ENCODE peak calls at places on chromosomes 2 and 18, in nine cellular contexts. A is fibroblast of lung, Z is GM23338, I is GM23248, O is mammary epithelial cell, Y is PC-9, M is HCT116, Q is astrocyte, G is neural progenitor cell. B is an unnamed sample.
A peak's percentile ranks its signal among the peaks of the same experiment; 100 is the strongest.

GRCh38 chr2:6880200-6880733 is 2.7 kb downstream of the RSAD2 start:
- DNase-seq in A (no peak), Z (no peak), I (no peak), O (no peak), Y (no peak), M (no peak), Q (no peak), G (no peak), B (no peak)

GRCh38 chr2:25700221-25700660 is 26.9 kb upstream of the DTNB start:
- DNase-seq in A (peak; percentile 78), Z (peak; percentile 76), I (peak; percentile 74), O (peak; percentile 78), Y (peak; percentile 25), M (peak; percentile 52), Q (peak; percentile 27), G (peak; percentile 48), B (peak; percentile 25)

GRCh38 chr2:241855888-241856422 is 2.7 kb downstream of the PDCD1 start:
- DNase-seq in A (no peak), Z (no peak), I (no peak), O (no peak), Y (no peak), M (no peak), Q (no peak), G (no peak), B (no peak)

GRCh38 chr2:230219419-230220331 is at the start of gene SP110:
- DNase-seq in A (peak; percentile 88), Z (peak; percentile 81), I (peak; percentile 88), O (peak; percentile 96), Y (peak; percentile 79), M (peak; percentile 31), Q (peak; percentile 82), G (peak; percentile 16), B (peak; percentile 98)

GRCh38 chr18:48548404-48548771 is 9.6 kb downstream of the CTIF start:
- DNase-seq in A (peak; percentile 89), Z (no peak), I (peak; percentile 90), O (peak; percentile 82), Y (no peak), M (no peak), Q (no peak), G (no peak), B (no peak)

GRCh38 chr2:142234701-142235100 is 103.9 kb upstream of the LRP1B start:
- DNase-seq in A (no peak), Z (no peak), I (no peak), O (no peak), Y (no peak), M (no peak), Q (no peak), G (no peak), B (no peak)

GRCh38 chr2:151886235-151886634 is 58.0 kb upstream of the ARL5A start:
- DNase-seq in A (no peak), Z (no peak), I (no peak), O (peak; percentile 17), Y (no peak), M (no peak), Q (no peak), G (no peak), B (no peak)

GRCh38 chr2:160315337-160315736 is 115.3 kb upstream of the ITGB6 start:
- DNase-seq in A (no peak), Z (no peak), I (peak; percentile 80), O (no peak), Y (no peak), M (no peak), Q (peak; percentile 48), G (no peak), B (no peak)

GRCh38 chr2:198314559-198315153 is 510.3 kb downstream of the PLCL1 start:
- DNase-seq in A (peak; percentile 81), Z (peak; percentile 75), I (peak; percentile 79), O (peak; percentile 49), Y (peak; percentile 3), M (peak; percentile 54), Q (peak; percentile 31), G (peak; percentile 71), B (no peak)

GRCh38 chr2:203740741-203741363 is 34.4 kb downstream of the CD28 start:
- DNase-seq in A (no peak), Z (no peak), I (peak; percentile 78), O (peak; percentile 73), Y (no peak), M (no peak), Q (peak; percentile 73), G (no peak), B (no peak)

GRCh38 chr18:66497351-66497750 is 106.5 kb downstream of the CDH19 start:
- DNase-seq in A (no peak), Z (no peak), I (no peak), O (no peak), Y (no peak), M (no peak), Q (no peak), G (no peak), B (no peak)

GRCh38 chr2:214325404-214325803 is 85.5 kb upstream of the VWC2L start:
- DNase-seq in A (no peak), Z (no peak), I (no peak), O (no peak), Y (no peak), M (no peak), Q (no peak), G (no peak), B (no peak)

GRCh38 chr2:13858626-13859025 is 773.9 kb upstream of the LRATD1 start:
- DNase-seq in A (peak; percentile 78), Z (no peak), I (peak; percentile 86), O (peak; percentile 8), Y (no peak), M (no peak), Q (peak; percentile 49), G (no peak), B (no peak)

GRCh38 chr2:231294578-231295362 is 96.3 kb downstream of the ARMC9 start:
- DNase-seq in A (no peak), Z (no peak), I (peak; percentile 19), O (no peak), Y (no peak), M (no peak), Q (no peak), G (no peak), B (no peak)

GRCh38 chr2:101387151-101387807 is at the start of gene CREG2:
- DNase-seq in A (peak; percentile 56), Z (peak; percentile 85), I (peak; percentile 82), O (peak; percentile 55), Y (peak; percentile 75), M (peak; percentile 26), Q (peak; percentile 38), G (peak; percentile 91), B (no peak)

GRCh38 chr18:48769006-48769646 is 181.6 kb downstream of the SMAD7 start:
- DNase-seq in A (no peak), Z (no peak), I (no peak), O (no peak), Y (no peak), M (no peak), Q (no peak), G (no peak), B (no peak)

GRCh38 chr2:201797175-201797840 is 9.0 kb upstream of the CDK15 start:
- DNase-seq in A (peak; percentile 64), Z (no peak), I (peak; percentile 83), O (peak; percentile 35), Y (no peak), M (no peak), Q (peak; percentile 93), G (no peak), B (no peak)

GRCh38 chr18:21453512-21453862 is 147.0 kb downstream of the ESCO1 start:
- DNase-seq in A (no peak), Z (no peak), I (no peak), O (peak; percentile 18), Y (no peak), M (no peak), Q (peak; percentile 25), G (no peak), B (no peak)

GRCh38 chr18:26386002-26386401 is 159.8 kb downstream of the TAF4B start:
- DNase-seq in A (peak; percentile 91), Z (no peak), I (peak; percentile 84), O (peak; percentile 62), Y (peak; percentile 25), M (no peak), Q (peak; percentile 35), G (no peak), B (no peak)

GRCh38 chr18:23226386-23226785 is 91.1 kb downstream of the CABLES1 start:
- DNase-seq in A (peak; percentile 81), Z (no peak), I (peak; percentile 62), O (no peak), Y (no peak), M (no peak), Q (peak; percentile 63), G (no peak), B (no peak)

GRCh38 chr2:183034806-183035205 is 3.5 kb downstream of the NCKAP1 start:
- DNase-seq in A (peak; percentile 22), Z (peak; percentile 48), I (peak; percentile 60), O (no peak), Y (no peak), M (no peak), Q (peak; percentile 74), G (peak; percentile 54), B (no peak)
- H3K4me1 ChIP-seq in A (peaks cover 2% of the 10 kb centered on the region), Z (peaks cover 58% of the 10 kb centered on the region), I (peaks cover 67% of the 10 kb centered on the region), O (peaks cover 13% of the 10 kb centered on the region), Y (peaks cover 65% of the 10 kb centered on the region), M (peaks cover 21% of the 10 kb centered on the region), Q (peaks cover 22% of the 10 kb centered on the region), G (peaks cover 35% of the 10 kb centered on the region), B (peaks cover 27% of the 10 kb centered on the region)

GRCh38 chr2:10303634-10304378 is 1.1 kb downstream of the HPCAL1 start:
- DNase-seq in A (peak; percentile 77), Z (peak; percentile 65), I (peak; percentile 78), O (peak; percentile 47), Y (peak; percentile 52), M (no peak), Q (no peak), G (peak; percentile 76), B (no peak)
- TF ChIP-seq EZH2 in A (no peak), Z (peak; percentile 74), I (no peak), O (no peak), Y (no peak), M (no peak), Q (no peak), G (peak; percentile 79), B (no peak)

GRCh38 chr2:157257312-157258252 is at the start of gene GALNT5:
- DNase-seq in A (peak; percentile 62), Z (peak; percentile 41), I (peak; percentile 86), O (peak; percentile 79), Y (peak; percentile 16), M (no peak), Q (peak; percentile 74), G (peak; percentile 52), B (no peak)
- H3K4me3 ChIP-seq in A (peak within 1 kb of the TSS; percentile 30), Z (peak within 1 kb of the TSS; percentile 52), I (peak within 1 kb of the TSS; percentile 95), O (peak within 1 kb of the TSS; percentile 52), Y (no peak within 1 kb of the TSS), M (peak within 1 kb of the TSS; percentile 57), Q (peak within 1 kb of the TSS; percentile 68), G (peak within 1 kb of the TSS; percentile 45), B (peak within 1 kb of the TSS; percentile 44)

GRCh38 chr2:178530625-178531142 is 50.4 kb downstream of the PLEKHA3 start:
- DNase-seq in A (no peak), Z (no peak), I (peak; percentile 21), O (peak; percentile 50), Y (no peak), M (no peak), Q (no peak), G (no peak), B (no peak)
- H3K4me1 ChIP-seq in A (no peaks in the 10 kb centered on the region), Z (no peaks in the 10 kb centered on the region), I (peaks cover 15% of the 10 kb centered on the region), O (no peaks in the 10 kb centered on the region), Y (no peaks in the 10 kb centered on the region), M (no peaks in the 10 kb centered on the region), Q (no peaks in the 10 kb centered on the region), G (no peaks in the 10 kb centered on the region), B (no peaks in the 10 kb centered on the region)

B was measured in keratinocyte.